ENCODE peak calls at places on chromosomes 3 and 15, in six cellular contexts. E is transverse colon, O is body of pancreas, P is breast epithelium, S is heart left ventricle, K is gastrocnemius medialis. U is an unnamed sample.

GRCh38 chr3:195895078-195895899 is 13.1 kb downstream of the TNK2 start:
- DNase-seq in E (peak), O (peak), P (peak), S (peak), K (no peak), U (peak)

GRCh38 chr3:52472239-52472783 is 16.9 kb downstream of the NISCH start:
- DNase-seq in E (no peak), O (no peak), P (no peak), S (no peak), K (no peak), U (no peak)

GRCh38 chr15:95450413-95450812 is 880.1 kb upstream of the NR2F2 start:
- DNase-seq in E (no peak), O (no peak), P (no peak), S (no peak), K (no peak), U (no peak)

GRCh38 chr3:89851974-89852621 is 744.7 kb downstream of the EPHA3 start:
- DNase-seq in E (peak), O (peak), P (no peak), S (peak), K (no peak), U (no peak)

GRCh38 chr3:181316481-181316880 is 326.9 kb upstream of the DNAJC19 start:
- DNase-seq in E (no peak), O (no peak), P (no peak), S (no peak), K (no peak), U (no peak)

GRCh38 chr3:149442845-149443544 is 31.5 kb upstream of the TM4SF4 start:
- DNase-seq in E (no peak), O (no peak), P (no peak), S (no peak), K (no peak), U (no peak)

GRCh38 chr3:76383781-76384180 is 598.4 kb upstream of the ZNF717 start:
- DNase-seq in E (no peak), O (no peak), P (no peak), S (no peak), K (no peak), U (no peak)

GRCh38 chr3:130259170-130259874 is 86.2 kb upstream of the COL6A5 start:
- DNase-seq in E (no peak), O (no peak), P (no peak), S (no peak), K (no peak), U (no peak)

GRCh38 chr3:2655229-2655701 is 454.9 kb downstream of the IL5RA start:
- DNase-seq in E (no peak), O (no peak), P (no peak), S (no peak), K (no peak), U (no peak)

GRCh38 chr15:26438718-26439117 is 334.1 kb downstream of the GABRB3 start:
- DNase-seq in E (no peak), O (no peak), P (no peak), S (no peak), K (no peak), U (no peak)

GRCh38 chr3:5543047-5543446 is 355.5 kb downstream of the EDEM1 start:
- DNase-seq in E (no peak), O (no peak), P (no peak), S (no peak), K (no peak), U (no peak)

GRCh38 chr15:65460948-65461347 is 38.2 kb upstream of the IGDCC4 start:
- DNase-seq in E (no peak), O (no peak), P (no peak), S (no peak), K (no peak), U (no peak)

GRCh38 chr15:69719527-69719926 is 266.9 kb downstream of the RPLP1 start:
- DNase-seq in E (peak), O (no peak), P (no peak), S (no peak), K (no peak), U (no peak)

GRCh38 chr3:179113903-179114302 is 34.3 kb upstream of the PIK3CA start:
- DNase-seq in E (no peak), O (no peak), P (no peak), S (no peak), K (no peak), U (no peak)

GRCh38 chr3:97612632-97613031 is 151.9 kb upstream of the ARL6 start:
- DNase-seq in E (no peak), O (no peak), P (no peak), S (no peak), K (no peak), U (no peak)

GRCh38 chr3:12420393-12420792 is 63.9 kb upstream of the TSEN2 start:
- DNase-seq in E (no peak), O (no peak), P (no peak), S (no peak), K (no peak), U (no peak)

GRCh38 chr15:32033186-32033890 is 3.0 kb downstream of the CHRNA7 start:
- DNase-seq in E (peak), O (no peak), P (no peak), S (no peak), K (no peak), U (no peak)

GRCh38 chr15:32028921-32029320 is 1.4 kb upstream of the CHRNA7 start:
- DNase-seq in E (no peak), O (no peak), P (no peak), S (no peak), K (no peak), U (no peak)

GRCh38 chr15:32030795-32031194 is 480 bp downstream of the CHRNA7 start:
- DNase-seq in E (no peak), O (peak), P (no peak), S (no peak), K (no peak), U (no peak)

GRCh38 chr15:32029862-32030781 is at the start of gene CHRNA7:
- DNase-seq in E (peak), O (peak), P (peak), S (peak), K (peak), U (peak)

GRCh38 chr15:32029409-32029861 is 880 bp upstream of the CHRNA7 start:
- DNase-seq in E (peak), O (peak), P (no peak), S (no peak), K (no peak), U (peak)
- H3K4me3 ChIP-seq in E (peak), O (peak), P (peak), S (peak), K (peak), U (peak)

GRCh38 chr15:29765898-29766537 is 56.2 kb downstream of the TJP1 start:
- DNase-seq in E (no peak), O (no peak), P (no peak), S (no peak), K (no peak), U (peak)

GRCh38 chr15:29759596-29759995 is 62.7 kb downstream of the TJP1 start:
- DNase-seq in E (no peak), O (no peak), P (no peak), S (no peak), K (no peak), U (no peak)

GRCh38 chr15:29770796-29771195 is 51.5 kb downstream of the TJP1 start:
- DNase-seq in E (no peak), O (no peak), P (no peak), S (no peak), K (no peak), U (no peak)

DNA sequence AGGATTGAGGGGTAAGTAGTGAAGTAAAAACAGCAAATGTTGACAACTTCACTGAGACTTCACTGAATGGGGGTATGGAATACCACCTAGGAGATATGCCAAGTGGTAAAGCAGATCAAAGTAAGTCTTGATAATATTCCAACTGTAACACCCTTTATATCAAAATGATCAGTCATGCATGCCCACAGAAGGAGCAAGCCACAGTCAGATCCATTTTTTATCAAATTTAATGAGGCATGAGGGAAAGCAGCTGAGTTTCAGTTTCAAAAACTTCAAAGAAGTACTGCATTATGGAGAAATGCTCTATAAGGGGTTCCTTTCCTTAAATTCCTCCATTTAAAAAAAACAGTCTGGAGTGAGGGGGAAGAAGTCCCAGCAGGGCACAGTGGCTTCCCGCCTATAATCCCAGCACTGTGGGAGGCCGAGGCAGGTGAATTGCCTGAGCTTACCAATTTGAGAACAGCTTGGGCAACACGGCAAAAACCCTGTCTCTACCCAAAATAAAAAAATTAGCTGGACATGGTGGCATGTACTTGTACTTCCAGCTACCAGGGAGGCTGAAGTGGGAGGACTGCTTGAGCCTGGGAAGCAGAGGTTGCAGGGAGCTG is 56.9 kb downstream of the TJP1 start:
- DNase-seq in E (no peak), O (no peak), P (no peak), S (no peak), K (no peak), U (no peak)
- H3K27ac ChIP-seq in E (no peak), O (no peak), P (no peak), S (peak), K (no peak), U (no peak)

DNA sequence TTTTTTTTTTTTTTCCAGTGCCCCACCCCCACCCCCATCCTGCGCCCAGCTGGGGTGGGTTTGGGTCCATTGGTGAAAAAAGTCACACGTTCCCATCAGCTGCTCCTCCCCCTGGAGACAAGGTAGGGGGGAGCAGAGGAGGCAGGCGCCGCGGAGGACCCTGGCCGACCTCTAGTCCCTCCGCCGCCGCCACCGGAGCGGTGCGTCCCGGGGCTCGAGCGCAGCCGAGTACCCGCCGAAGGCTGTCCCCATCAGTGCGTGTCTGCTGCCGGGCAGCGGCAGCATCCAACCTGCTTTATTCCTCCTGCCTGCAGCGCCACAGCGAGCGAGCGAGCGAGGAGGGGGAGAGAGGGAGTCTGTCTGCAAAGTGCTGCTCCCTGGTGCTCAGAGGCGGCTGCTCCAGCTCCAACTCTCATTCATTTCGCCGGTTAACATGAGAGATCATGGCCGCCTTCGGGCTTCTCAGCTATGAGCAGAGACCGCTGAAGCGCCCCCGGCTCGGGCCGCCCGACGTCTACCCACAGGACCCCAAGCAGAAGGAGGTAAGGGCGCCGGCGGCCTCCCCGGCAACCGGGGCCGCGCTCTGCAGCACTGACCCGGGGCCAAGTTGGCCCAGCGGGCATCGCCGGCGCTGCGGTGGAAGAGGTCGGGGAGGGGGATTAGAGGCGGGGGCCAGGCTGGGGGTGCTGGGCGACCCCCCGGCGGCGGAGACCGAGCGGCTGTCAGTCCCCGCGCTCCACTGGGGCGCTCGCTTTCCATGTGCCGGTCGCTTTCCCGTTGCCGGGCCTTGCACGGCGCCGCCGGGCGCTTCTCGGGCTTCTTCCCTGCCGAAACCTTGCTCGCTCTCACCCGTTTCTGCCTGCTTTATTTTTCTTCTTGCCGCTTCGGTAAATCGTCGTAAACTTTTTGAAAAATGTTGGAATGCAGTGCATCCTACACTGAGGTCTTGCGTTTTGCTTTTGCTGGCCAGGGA is 1.3 kb downstream of the MED12L start:
- DNase-seq in E (peak), O (peak), P (peak), S (peak), K (peak), U (peak)
- TF ChIP-seq POLR2A in E (no peak), O (no peak), P (no peak), S (no peak), K (no peak), U (no peak)

GRCh38 chr3:171256445-171257250 is 203.6 kb downstream of the TNIK start:
- DNase-seq in E (no peak), O (no peak), P (no peak), S (no peak), K (no peak), U (no peak)

GRCh38 chr3:171255236-171255806 is 204.9 kb downstream of the TNIK start:
- DNase-seq in E (no peak), O (no peak), P (no peak), S (no peak), K (no peak), U (no peak)

GRCh38 chr3:171258316-171258715 is 201.9 kb downstream of the TNIK start:
- DNase-seq in E (no peak), O (no peak), P (no peak), S (no peak), K (peak), U (no peak)

GRCh38 chr3:171260430-171260829 is 199.8 kb downstream of the TNIK start:
- DNase-seq in E (no peak), O (no peak), P (no peak), S (no peak), K (no peak), U (no peak)

GRCh38 chr3:171257251-171258179 is 202.7 kb downstream of the TNIK start:
- DNase-seq in E (no peak), O (no peak), P (no peak), S (no peak), K (no peak), U (no peak)
- H3K4me3 ChIP-seq in E (no peak), O (no peak), P (no peak), S (no peak), K (no peak), U (no peak)

DNA sequence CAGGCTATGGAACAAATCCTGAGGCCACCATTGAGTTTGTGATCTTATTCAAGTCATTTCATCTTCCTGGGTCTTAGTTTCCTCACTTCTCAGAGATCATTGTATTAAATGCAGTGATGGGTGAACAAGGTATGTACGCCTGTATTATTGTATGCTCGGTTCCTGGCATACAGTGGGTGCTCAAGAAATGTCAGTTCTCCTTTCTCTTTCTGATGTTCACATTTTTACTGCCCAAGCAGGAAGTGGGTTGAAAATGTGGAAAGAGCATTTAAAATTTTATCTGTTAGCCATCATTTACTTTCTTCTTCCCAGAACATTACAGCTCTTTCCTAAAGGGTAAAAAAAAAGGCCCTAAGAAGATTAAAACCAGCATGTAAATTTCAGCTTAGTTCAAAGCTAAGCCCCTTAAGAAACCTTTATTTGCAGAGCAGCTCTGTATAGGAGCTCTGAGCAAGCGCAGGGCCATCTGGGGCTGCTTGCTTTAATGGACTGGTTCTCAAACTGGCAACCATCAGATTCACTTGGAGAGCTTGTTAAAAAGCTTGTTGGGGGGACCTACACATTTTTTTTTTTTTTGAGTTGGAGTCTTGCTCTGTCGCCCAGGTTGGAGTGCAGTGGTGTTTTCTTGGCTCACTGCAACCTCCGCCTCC is 179.4 kb downstream of the CHST2 start:
- DNase-seq in E (no peak), O (no peak), P (no peak), S (no peak), K (no peak), U (no peak)
- H3K27ac ChIP-seq in E (no peak), O (no peak), P (no peak), S (no peak), K (no peak), U (no peak)

GRCh38 chr15:74616996-74617395 is 1.4 kb downstream of the CLK3 start:
- DNase-seq in E (no peak), O (no peak), P (no peak), S (no peak), K (no peak), U (no peak)

GRCh38 chr15:74621546-74621920 is 5.9 kb downstream of the CLK3 start:
- DNase-seq in E (no peak), O (no peak), P (no peak), S (no peak), K (no peak), U (no peak)

GRCh38 chr15:74620636-74621545 is 5.3 kb downstream of the CLK3 start:
- DNase-seq in E (peak), O (peak), P (peak), S (peak), K (no peak), U (peak)

GRCh38 chr15:74619916-74620635 is 4.4 kb downstream of the CLK3 start:
- DNase-seq in E (no peak), O (no peak), P (no peak), S (no peak), K (no peak), U (no peak)

GRCh38 chr15:74618841-74619596 is 3.4 kb downstream of the CLK3 start:
- DNase-seq in E (no peak), O (no peak), P (no peak), S (no peak), K (no peak), U (no peak)
- TF ChIP-seq POLR2A in E (no peak), O (no peak), P (no peak), S (no peak), K (no peak), U (no peak)

DNA sequence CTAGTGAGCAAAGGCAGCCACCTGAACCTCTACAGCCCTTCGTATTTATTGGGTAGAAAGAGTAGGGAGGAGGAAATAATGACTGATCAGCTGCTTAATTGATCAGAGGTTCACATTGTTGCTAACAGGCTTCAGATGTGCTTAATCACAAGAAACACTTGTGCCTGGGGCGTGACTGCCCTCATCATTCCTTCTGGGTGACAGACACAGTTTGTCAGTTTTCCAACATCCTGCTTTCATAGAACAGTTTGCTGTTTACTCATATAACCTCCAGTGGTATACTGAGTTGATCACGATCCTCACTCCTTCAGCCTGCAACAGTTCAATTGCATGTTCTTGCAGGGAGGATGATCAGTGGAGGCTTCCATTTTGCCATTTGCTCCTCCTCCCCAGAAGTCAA is 13.6 kb upstream of the CASR start:
- DNase-seq in E (no peak), O (no peak), P (no peak), S (no peak), K (no peak), U (no peak)
- H3K4me3 ChIP-seq in E (no peak), O (no peak), P (no peak), S (no peak), K (no peak), U (no peak)

U was measured in ovary.